ENCODE peak calls at places on chromosomes 16 and 17, in ten cellular contexts. A is Peyer's patch, V is adrenal gland, F is breast epithelium, P is transverse colon, M is A549, E is esophagus muscularis mucosa, D is uterus, C is IMR-90, H is right lobe of liver. I is an unnamed sample.

GRCh38 chr17:50177983-50178834 is 12.4 kb downstream of the SGCA start:
- DNase-seq in A (peak), V (peak), F (peak), P (peak), M (peak), E (peak), D (peak), C (peak), H (peak), I (no peak)

GRCh38 chr17:2901582-2901981 is 105.3 kb downstream of the RAP1GAP2 start:
- DNase-seq in A (no peak), V (peak), F (no peak), P (no peak), M (no peak), E (no peak), D (no peak), C (no peak), H (no peak), I (no peak)

GRCh38 chr16:67537636-67538591 is 9.3 kb downstream of the RIPOR1 start:
- DNase-seq in A (peak), V (peak), F (no peak), P (peak), M (no peak), E (no peak), D (peak), C (no peak), H (peak), I (no peak)

GRCh38 chr16:69150146-69150865 is 17.9 kb downstream of the UTP4 start:
- DNase-seq in A (peak), V (peak), F (no peak), P (peak), M (peak), E (no peak), D (peak), C (peak), H (no peak), I (peak)

GRCh38 chr17:59406278-59406677 is 74.8 kb downstream of the YPEL2 start:
- DNase-seq in A (no peak), V (no peak), F (no peak), P (no peak), M (no peak), E (no peak), D (no peak), C (no peak), H (no peak), I (no peak)

GRCh38 chr17:79728169-79728907 is 2.4 kb upstream of the ENPP7 start:
- DNase-seq in A (peak), V (peak), F (peak), P (peak), M (peak), E (peak), D (peak), C (peak), H (peak), I (peak)

GRCh38 chr16:11669380-11670146 is 1.3 kb downstream of the SNN start:
- DNase-seq in A (peak), V (peak), F (peak), P (peak), M (no peak), E (no peak), D (peak), C (peak), H (peak), I (peak)

GRCh38 chr17:27265333-27265732 is 28.6 kb upstream of the WSB1 start:
- DNase-seq in A (no peak), V (no peak), F (no peak), P (no peak), M (peak), E (no peak), D (no peak), C (no peak), H (no peak), I (no peak)

GRCh38 chr17:38667099-38667786 is 7.5 kb downstream of the EPOP start:
- DNase-seq in A (peak), V (peak), F (peak), P (peak), M (peak), E (no peak), D (peak), C (peak), H (peak), I (peak)

GRCh38 chr17:14019186-14019956 is 49.9 kb upstream of the COX10 start:
- DNase-seq in A (no peak), V (no peak), F (no peak), P (no peak), M (no peak), E (peak), D (no peak), C (peak), H (peak), I (no peak)

GRCh38 chr17:17526369-17526768 is 30.2 kb upstream of the RASD1 start:
- DNase-seq in A (no peak), V (peak), F (no peak), P (no peak), M (no peak), E (no peak), D (peak), C (no peak), H (peak), I (no peak)

GRCh38 chr17:4715071-4715749 is 4.8 kb downstream of the ARRB2 start:
- DNase-seq in A (peak), V (no peak), F (no peak), P (no peak), M (no peak), E (no peak), D (no peak), C (no peak), H (no peak), I (no peak)

GRCh38 chr16:31868701-31869167 is 4.9 kb upstream of the ZNF267 start:
- DNase-seq in A (peak), V (peak), F (peak), P (peak), M (peak), E (peak), D (peak), C (peak), H (peak), I (peak)

GRCh38 chr17:12536021-12536420 is 129.7 kb upstream of the MYOCD start:
- DNase-seq in A (no peak), V (no peak), F (no peak), P (no peak), M (peak), E (no peak), D (no peak), C (peak), H (no peak), I (no peak)

GRCh38 chr16:2329532-2329931 is 11.0 kb downstream of the ABCA3 start:
- DNase-seq in A (no peak), V (no peak), F (no peak), P (no peak), M (no peak), E (no peak), D (no peak), C (no peak), H (no peak), I (no peak)

GRCh38 chr17:50618941-50619340 is 15.7 kb upstream of the ABCC3 start:
- DNase-seq in A (no peak), V (peak), F (no peak), P (no peak), M (no peak), E (no peak), D (no peak), C (no peak), H (no peak), I (no peak)

GRCh38 chr17:68599873-68600122 is 1.4 kb downstream of the FAM20A start:
- DNase-seq in A (no peak), V (no peak), F (no peak), P (no peak), M (no peak), E (peak), D (peak), C (no peak), H (no peak), I (no peak)

GRCh38 chr17:57499648-57500049 is 243.3 kb downstream of the MSI2 start:
- DNase-seq in A (no peak), V (no peak), F (no peak), P (no peak), M (peak), E (no peak), D (no peak), C (no peak), H (no peak), I (no peak)

GRCh38 chr17:72795941-72796340 is 296.5 kb downstream of the SLC39A11 start:
- DNase-seq in A (no peak), V (no peak), F (no peak), P (no peak), M (no peak), E (no peak), D (no peak), C (no peak), H (no peak), I (no peak)

GRCh38 chr17:9004132-9004960 is 17.0 kb upstream of the NTN1 start:
- DNase-seq in A (no peak), V (no peak), F (no peak), P (no peak), M (no peak), E (no peak), D (no peak), C (no peak), H (no peak), I (no peak)
- TF ChIP-seq CTCF in A (no peak), V (no peak), F (no peak), P (no peak), M (no peak), E (no peak), D (no peak), C (no peak), H (peak), I (no peak)

GRCh38 chr17:82845163-82845807 is 5.5 kb upstream of the ZNF750 start:
- DNase-seq in A (no peak), V (peak), F (no peak), P (no peak), M (no peak), E (no peak), D (peak), C (no peak), H (peak), I (no peak)
- H3K4me3 ChIP-seq in A (no peak), V (no peak), F (peak), P (no peak), M (no peak), E (peak), D (no peak), C (no peak), H (peak), I (no peak)

DNA sequence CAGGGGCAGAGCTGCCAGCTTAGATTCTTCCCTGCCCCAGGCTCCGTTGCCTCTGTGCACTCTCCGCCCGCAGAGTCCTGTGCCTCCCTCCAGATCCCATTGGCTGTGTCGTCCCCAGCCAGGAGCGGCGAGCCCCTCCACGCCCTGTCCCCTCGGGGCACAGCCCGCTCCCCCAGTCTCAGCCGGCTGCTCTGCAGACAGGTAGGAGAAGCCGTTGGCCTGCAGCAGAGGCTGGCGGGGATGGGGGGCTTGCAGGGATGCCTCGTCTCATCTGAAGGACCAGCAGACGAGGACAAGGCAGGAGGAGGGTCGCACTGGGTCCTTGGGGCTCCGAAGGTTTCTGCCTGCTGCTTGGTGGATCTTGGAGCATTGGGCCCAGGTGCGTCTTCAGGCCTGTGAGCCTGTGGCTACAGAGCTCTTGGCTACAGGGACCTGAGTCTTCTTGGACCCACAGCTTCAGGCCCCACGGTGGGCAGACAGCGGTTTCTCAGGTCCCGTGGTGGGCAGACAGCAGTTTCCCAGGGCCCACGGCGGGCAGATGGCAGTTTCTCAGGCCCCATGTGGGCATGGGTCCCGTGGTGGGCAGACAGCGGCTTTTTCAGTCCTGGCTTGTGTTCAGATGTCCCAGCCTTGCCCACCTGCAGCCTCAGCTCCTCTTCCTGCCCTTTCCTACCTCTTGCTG is 6.0 kb downstream of the TPSG1 start:
- DNase-seq in A (no peak), V (no peak), F (no peak), P (no peak), M (no peak), E (no peak), D (no peak), C (no peak), H (no peak), I (no peak)
- TF ChIP-seq POLR2A in A (no peak), V (no peak), F (no peak), P (no peak), M (no peak), E (no peak), D (no peak), C (no peak), H (no peak), I (no peak)

DNA sequence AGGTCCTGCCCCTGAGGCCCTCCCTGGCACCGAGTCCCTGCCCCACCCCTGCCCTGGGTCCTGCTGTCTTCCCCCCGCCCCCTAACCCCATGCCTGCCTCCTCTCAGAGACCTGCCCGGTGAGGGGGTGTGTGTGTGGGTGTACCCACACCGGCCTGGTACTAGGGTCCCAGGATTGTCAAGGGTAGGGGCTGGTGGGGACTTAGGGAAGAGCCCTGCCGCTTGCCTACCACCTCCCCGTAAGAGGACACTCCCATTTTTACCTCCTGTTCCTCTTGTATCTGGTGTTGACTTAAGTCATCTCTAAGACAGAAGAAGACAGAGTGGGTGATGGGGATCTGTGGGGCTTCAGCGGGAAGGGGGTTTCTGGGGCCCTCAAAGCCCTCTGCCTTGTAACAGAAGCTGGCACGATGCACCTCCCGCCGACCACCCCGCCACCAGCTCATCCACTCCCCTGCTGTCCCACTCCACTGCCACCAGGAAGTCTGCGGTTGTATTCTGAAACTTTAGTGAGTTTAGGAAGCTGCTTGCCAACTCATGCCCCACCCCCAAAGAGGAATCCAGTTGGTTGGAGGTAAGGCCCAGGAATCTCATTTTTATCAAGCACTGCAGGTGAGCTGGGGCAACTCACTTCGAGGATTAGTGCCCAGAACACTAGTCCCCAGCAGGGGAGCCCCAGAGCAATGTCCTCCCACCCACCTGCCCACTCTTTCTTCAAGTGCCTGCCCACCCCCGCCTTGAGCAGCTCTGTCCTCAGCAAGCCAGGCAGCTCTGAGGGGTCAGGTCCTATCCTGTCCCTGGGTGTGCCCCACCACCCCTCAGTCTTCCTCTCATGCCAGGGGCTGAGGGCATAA is 5.6 kb downstream of the SPATA32 start:
- DNase-seq in A (no peak), V (no peak), F (no peak), P (no peak), M (no peak), E (no peak), D (no peak), C (no peak), H (no peak), I (no peak)
- TF ChIP-seq CTCF in A (no peak), V (no peak), F (no peak), P (no peak), M (no peak), E (no peak), D (no peak), C (no peak), H (no peak), I (no peak)

DNA sequence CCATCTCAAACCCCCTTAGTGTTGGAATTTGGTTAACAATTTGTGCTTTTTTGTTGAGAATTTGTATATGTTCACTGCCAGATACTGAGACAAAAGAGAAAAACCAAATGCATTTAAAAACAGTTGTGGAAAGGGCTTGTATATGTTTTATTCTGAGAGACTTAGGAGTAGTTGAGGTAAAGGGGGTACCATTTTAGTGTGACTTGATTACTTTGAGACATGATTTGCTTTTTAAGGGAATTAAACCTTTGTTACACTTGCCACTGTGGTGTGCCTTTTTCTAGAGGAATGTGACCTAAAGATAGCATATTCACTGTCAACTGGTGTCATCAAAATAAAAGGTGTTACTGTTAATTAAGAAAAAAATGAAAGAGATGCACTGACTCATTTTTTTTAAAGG is 4.5 kb downstream of the IGF2BP1 start:
- DNase-seq in A (no peak), V (no peak), F (no peak), P (no peak), M (no peak), E (no peak), D (no peak), C (no peak), H (no peak), I (no peak)
- H3K4me3 ChIP-seq in A (no peak), V (no peak), F (no peak), P (no peak), M (peak), E (no peak), D (no peak), C (no peak), H (no peak), I (no peak)

I was measured in lower leg skin.